ENCODE peak calls at places on chromosome 10, in four cellular contexts. B, W, T and X are unnamed samples.

GRCh38 chr10:102814873-102815661 is 22.1 kb downstream of the CYP17A1 start:
- DNase-seq in B (no peak), W (no peak), T (no peak), X (no peak)

GRCh38 chr10:49398000-49398861 is 2.3 kb upstream of the DRGX start:
- DNase-seq in B (no peak), W (no peak), T (no peak), X (peak; percentile 66)

GRCh38 chr10:118594392-118595063 is 920 bp downstream of the PRLHR start:
- DNase-seq in B (no peak), W (no peak), T (peak; percentile 93), X (peak; percentile 17)

GRCh38 chr10:79310911-79311573 is 36.2 kb upstream of the PPIF start:
- DNase-seq in B (no peak), W (no peak), T (no peak), X (no peak)

GRCh38 chr10:75959209-75959608 is 527.8 kb downstream of the LRMDA start:
- DNase-seq in B (peak; percentile 80), W (no peak), T (no peak), X (no peak)

GRCh38 chr10:125621052-125621451 is 61.9 kb downstream of the TEX36 start:
- DNase-seq in B (no peak), W (no peak), T (no peak), X (no peak)

GRCh38 chr10:84715911-84716310 is 387.5 kb downstream of the CCSER2 start:
- DNase-seq in B (peak; percentile 31), W (no peak), T (peak; percentile 34), X (peak; percentile 63)

GRCh38 chr10:56715262-56715661 is 354.2 kb upstream of the ZWINT start:
- DNase-seq in B (no peak), W (no peak), T (no peak), X (no peak)

GRCh38 chr10:6416892-6417512 is 163.1 kb downstream of the PRKCQ start:
- DNase-seq in B (peak; percentile 35), W (no peak), T (no peak), X (peak; percentile 46)

GRCh38 chr10:121155742-121156141 is 304.6 kb downstream of the WDR11 start:
- DNase-seq in B (no peak), W (no peak), T (no peak), X (no peak)

GRCh38 chr10:101566333-101567164 is 21.5 kb downstream of the POLL start:
- DNase-seq in B (no peak), W (no peak), T (no peak), X (peak; percentile 72)

GRCh38 chr10:47258921-47259320 is 41.1 kb upstream of the GDF10 start:
- DNase-seq in B (no peak), W (no peak), T (no peak), X (no peak)

GRCh38 chr10:63555330-63555729 is 34.1 kb downstream of the REEP3 start:
- DNase-seq in B (no peak), W (no peak), T (no peak), X (no peak)

GRCh38 chr10:108052981-108053380 is 888.5 kb upstream of the SORCS1 start:
- DNase-seq in B (no peak), W (no peak), T (no peak), X (no peak)

GRCh38 chr10:125786547-125786946 is 10.9 kb upstream of the MMP21 start:
- DNase-seq in B (no peak), W (peak; percentile 11), T (no peak), X (no peak)

GRCh38 chr10:49696311-49696710 is 16.9 kb downstream of the C10orf53 start:
- DNase-seq in B (no peak), W (no peak), T (no peak), X (no peak)

GRCh38 chr10:61612009-61612408 is 50.7 kb upstream of the CABCOCO1 start:
- DNase-seq in B (no peak), W (no peak), T (no peak), X (no peak)

GRCh38 chr10:78600740-78601139 is 468.0 kb upstream of the ZMIZ1 start:
- DNase-seq in B (no peak), W (no peak), T (no peak), X (no peak)

GRCh38 chr10:78510566-78511323 is 477.1 kb downstream of the RPS24 start:
- DNase-seq in B (no peak), W (no peak), T (no peak), X (no peak)

GRCh38 chr10:74208081-74208480 is 57.1 kb downstream of the ADK start:
- DNase-seq in B (no peak), W (no peak), T (no peak), X (no peak)

GRCh38 chr10:78071857-78072179 is 38.2 kb downstream of the RPS24 start:
- DNase-seq in B (no peak), W (no peak), T (no peak), X (no peak)

GRCh38 chr10:3782099-3782455 is 2.9 kb downstream of the KLF6 start:
- DNase-seq in B (no peak), W (no peak), T (no peak), X (no peak)

GRCh38 chr10:77320852-77321496 is 316.6 kb downstream of the KCNMA1 start:
- DNase-seq in B (no peak), W (no peak), T (no peak), X (no peak)

GRCh38 chr10:71982269-71983178 is 18.3 kb downstream of the CHST3 start:
- DNase-seq in B (no peak), W (no peak), T (no peak), X (no peak)

GRCh38 chr10:32180354-32181280 is 124.4 kb upstream of the KIF5B start:
- DNase-seq in B (no peak), W (no peak), T (no peak), X (no peak)

GRCh38 chr10:113648478-113648877 is 15.4 kb downstream of the NRAP start:
- DNase-seq in B (no peak), W (no peak), T (no peak), X (no peak)

GRCh38 chr10:11006428-11006825 is 11.2 kb upstream of the CELF2 start:
- DNase-seq in B (no peak), W (no peak), T (no peak), X (no peak)

GRCh38 chr10:11002485-11002884 is 15.2 kb upstream of the CELF2 start:
- DNase-seq in B (no peak), W (no peak), T (no peak), X (no peak)

GRCh38 chr10:11005626-11006427 is 11.8 kb upstream of the CELF2 start:
- DNase-seq in B (no peak), W (no peak), T (no peak), X (no peak)

GRCh38 chr10:11002916-11003315 is 14.8 kb upstream of the CELF2 start:
- DNase-seq in B (no peak), W (no peak), T (no peak), X (no peak)

DNA sequence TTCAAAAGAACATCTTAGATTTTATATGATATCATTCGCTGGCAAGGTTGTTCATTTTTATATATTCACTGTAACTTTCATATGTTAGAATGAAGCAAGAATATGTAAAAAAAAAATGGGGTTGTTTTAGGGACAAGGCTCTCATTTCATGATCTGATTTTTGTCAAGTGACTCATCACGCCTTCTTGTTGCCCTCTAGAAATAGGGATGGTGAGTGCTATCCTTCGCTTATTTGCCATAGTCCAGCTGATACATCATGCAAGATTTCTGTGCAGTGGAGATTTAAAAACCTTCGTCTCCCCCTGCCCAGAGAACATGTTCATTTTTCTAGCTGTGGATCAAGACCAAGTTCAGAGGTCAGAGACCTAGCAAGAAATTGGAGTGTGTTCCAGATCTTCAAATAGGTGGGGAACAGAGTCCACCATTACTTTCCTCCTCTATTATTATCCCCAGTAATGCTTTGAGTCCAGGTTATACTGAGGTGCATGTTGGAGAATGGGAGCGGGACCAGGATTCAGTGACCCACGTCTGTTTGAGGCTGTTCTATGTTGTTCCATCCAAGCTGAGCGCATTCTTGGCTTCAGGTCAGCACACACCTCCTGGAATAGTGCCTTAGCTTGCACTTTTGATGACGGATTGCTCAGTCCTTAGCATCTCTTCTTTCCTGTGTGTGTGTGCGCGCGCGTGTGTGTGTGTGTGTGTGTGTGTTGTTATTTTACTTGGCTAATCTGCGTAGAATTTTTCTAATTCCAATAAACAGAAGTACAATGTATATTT is 13.7 kb upstream of the CELF2 start:
- DNase-seq in B (no peak), W (no peak), T (no peak), X (no peak)
- TF ChIP-seq EGR1 in B (no peak), W (no peak), T (no peak), X (no peak)

GRCh38 chr10:15543994-15544393 is 172.9 kb upstream of the FAM171A1 start:
- DNase-seq in B (no peak), W (no peak), T (no peak), X (no peak)

GRCh38 chr10:15539262-15539661 is 168.2 kb upstream of the FAM171A1 start:
- DNase-seq in B (no peak), W (no peak), T (no peak), X (no peak)

GRCh38 chr10:15541376-15541775 is 170.3 kb upstream of the FAM171A1 start:
- DNase-seq in B (no peak), W (no peak), T (no peak), X (no peak)

GRCh38 chr10:15542817-15543216 is 171.7 kb upstream of the FAM171A1 start:
- DNase-seq in B (no peak), W (no peak), T (no peak), X (no peak)

GRCh38 chr10:15540729-15541128 is 169.6 kb upstream of the FAM171A1 start:
- DNase-seq in B (no peak), W (no peak), T (no peak), X (no peak)
- TF ChIP-seq EGR1 in B (no peak), W (no peak), T (no peak), X (no peak)

GRCh38 chr10:133109736-133110532 is 22.2 kb downstream of the ADGRA1 start:
- DNase-seq in B (no peak), W (no peak), T (no peak), X (no peak)

GRCh38 chr10:133113847-133114246 is 26.1 kb downstream of the ADGRA1 start:
- DNase-seq in B (no peak), W (no peak), T (no peak), X (no peak)

GRCh38 chr10:133107442-133107841 is 19.7 kb downstream of the ADGRA1 start:
- DNase-seq in B (no peak), W (no peak), T (no peak), X (no peak)

GRCh38 chr10:133113146-133113830 is 25.6 kb downstream of the ADGRA1 start:
- DNase-seq in B (no peak), W (no peak), T (no peak), X (no peak)

GRCh38 chr10:133110609-133111275 is 23.0 kb downstream of the ADGRA1 start:
- DNase-seq in B (no peak), W (no peak), T (no peak), X (no peak)
- TF ChIP-seq EGR1 in B (no peak), W (no peak), T (no peak), X (no peak)

GRCh38 chr10:16933799-16934198 is 116.6 kb upstream of the RSU1 start:
- DNase-seq in B (no peak), W (no peak), T (no peak), X (no peak)

GRCh38 chr10:16930540-16930939 is 113.3 kb upstream of the RSU1 start:
- DNase-seq in B (no peak), W (no peak), T (no peak), X (no peak)

GRCh38 chr10:16927536-16927935 is 110.3 kb upstream of the RSU1 start:
- DNase-seq in B (no peak), W (no peak), T (no peak), X (no peak)

GRCh38 chr10:16929067-16929466 is 111.8 kb upstream of the RSU1 start:
- DNase-seq in B (no peak), W (no peak), T (no peak), X (no peak)

DNA sequence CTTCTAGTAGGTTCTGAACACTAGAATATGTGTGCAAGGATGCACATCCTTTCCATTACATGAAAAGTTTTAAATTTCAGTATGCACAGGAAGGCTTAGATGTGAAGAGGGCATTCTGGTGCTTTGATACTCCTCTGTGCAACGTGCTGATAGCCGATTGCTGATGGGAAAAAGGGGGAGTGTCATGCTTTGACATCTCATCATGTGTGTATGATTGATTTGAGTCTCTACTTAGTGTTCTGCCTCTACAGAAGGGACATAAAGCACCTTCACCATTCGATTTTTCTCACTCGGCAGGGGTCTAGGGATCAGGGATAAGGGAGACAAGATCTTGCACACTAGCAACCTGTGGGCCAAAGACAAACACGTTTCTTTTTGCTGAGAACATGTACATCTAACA is 114.7 kb upstream of the RSU1 start:
- DNase-seq in B (no peak), W (no peak), T (no peak), X (no peak)
- TF ChIP-seq EGR1 in B (no peak), W (no peak), T (no peak), X (no peak)